ENCODE peak calls at places on chromosome 9, in eight cellular contexts. One of them, this sample, is unnamed.

GRCh38 chr9:129052592-129052991 is 16.2 kb downstream of the MIGA2 start:
- DNase-seq in NCI-H2171: peak
- DNase-seq in omental fat pad: no peak
- DNase-seq in T-helper 2 cell treated with Interferon-gamma antibody and Interleukin-4, amounts not matched to agents 5 μg/mL and 100 μg/mL, for 36 hours: no peak
- DNase-seq in A549: no peak
- DNase-seq in HEK293T: no peak
- DNase-seq in EH: no peak
- DNase-seq in ELR: no peak
- DNase-seq in this sample: peak

GRCh38 chr9:73200694-73201432 is 49.2 kb downstream of the ANXA1 start:
- DNase-seq in NCI-H2171: peak
- DNase-seq in omental fat pad: no peak
- DNase-seq in T-helper 2 cell treated with Interferon-gamma antibody and Interleukin-4, amounts not matched to agents 5 μg/mL and 100 μg/mL, for 36 hours: no peak
- DNase-seq in A549: no peak
- DNase-seq in HEK293T: peak
- DNase-seq in EH: peak
- DNase-seq in ELR: peak
- DNase-seq in this sample: peak

GRCh38 chr9:114099523-114100270 is 605 bp upstream of the KIF12 start:
- DNase-seq in NCI-H2171: peak
- DNase-seq in omental fat pad: no peak
- DNase-seq in T-helper 2 cell treated with Interferon-gamma antibody and Interleukin-4, amounts not matched to agents 5 μg/mL and 100 μg/mL, for 36 hours: no peak
- DNase-seq in A549: no peak
- DNase-seq in HEK293T: no peak
- DNase-seq in EH: no peak
- DNase-seq in ELR: no peak
- DNase-seq in this sample: no peak

GRCh38 chr9:94991961-94992907 is 265.7 kb downstream of the AOPEP start:
- DNase-seq in NCI-H2171: no peak
- DNase-seq in omental fat pad: no peak
- DNase-seq in T-helper 2 cell treated with Interferon-gamma antibody and Interleukin-4, amounts not matched to agents 5 μg/mL and 100 μg/mL, for 36 hours: no peak
- DNase-seq in A549: no peak
- DNase-seq in HEK293T: no peak
- DNase-seq in EH: no peak
- DNase-seq in ELR: no peak
- DNase-seq in this sample: peak

GRCh38 chr9:106878081-106878837 is 15.3 kb downstream of the ZNF462 start:
- DNase-seq in NCI-H2171: no peak
- DNase-seq in omental fat pad: no peak
- DNase-seq in T-helper 2 cell treated with Interferon-gamma antibody and Interleukin-4, amounts not matched to agents 5 μg/mL and 100 μg/mL, for 36 hours: no peak
- DNase-seq in A549: no peak
- DNase-seq in HEK293T: no peak
- DNase-seq in EH: no peak
- DNase-seq in ELR: no peak
- DNase-seq in this sample: no peak

GRCh38 chr9:104028827-104029226 is 65.3 kb upstream of the SMC2 start:
- DNase-seq in NCI-H2171: no peak
- DNase-seq in omental fat pad: no peak
- DNase-seq in T-helper 2 cell treated with Interferon-gamma antibody and Interleukin-4, amounts not matched to agents 5 μg/mL and 100 μg/mL, for 36 hours: peak
- DNase-seq in A549: no peak
- DNase-seq in HEK293T: no peak
- DNase-seq in EH: no peak
- DNase-seq in ELR: no peak
- DNase-seq in this sample: no peak

GRCh38 chr9:105176194-105176593 is 68.3 kb upstream of the SLC44A1 start:
- DNase-seq in NCI-H2171: no peak
- DNase-seq in omental fat pad: no peak
- DNase-seq in T-helper 2 cell treated with Interferon-gamma antibody and Interleukin-4, amounts not matched to agents 5 μg/mL and 100 μg/mL, for 36 hours: no peak
- DNase-seq in A549: no peak
- DNase-seq in HEK293T: no peak
- DNase-seq in EH: no peak
- DNase-seq in ELR: no peak
- DNase-seq in this sample: no peak

GRCh38 chr9:137428311-137428630 is 5.1 kb downstream of the NOXA1 start:
- DNase-seq in NCI-H2171: no peak
- DNase-seq in omental fat pad: no peak
- DNase-seq in T-helper 2 cell treated with Interferon-gamma antibody and Interleukin-4, amounts not matched to agents 5 μg/mL and 100 μg/mL, for 36 hours: no peak
- DNase-seq in A549: no peak
- DNase-seq in HEK293T: no peak
- DNase-seq in EH: no peak
- DNase-seq in ELR: no peak
- DNase-seq in this sample: no peak

GRCh38 chr9:137353223-137354152 is 51.4 kb upstream of the NRARP start:
- DNase-seq in NCI-H2171: no peak
- DNase-seq in omental fat pad: no peak
- DNase-seq in T-helper 2 cell treated with Interferon-gamma antibody and Interleukin-4, amounts not matched to agents 5 μg/mL and 100 μg/mL, for 36 hours: no peak
- DNase-seq in A549: no peak
- DNase-seq in HEK293T: no peak
- DNase-seq in EH: no peak
- DNase-seq in ELR: no peak
- DNase-seq in this sample: no peak

GRCh38 chr9:109681301-109681700 is 98.7 kb upstream of the PALM2AKAP2 start:
- DNase-seq in NCI-H2171: no peak
- DNase-seq in omental fat pad: no peak
- DNase-seq in T-helper 2 cell treated with Interferon-gamma antibody and Interleukin-4, amounts not matched to agents 5 μg/mL and 100 μg/mL, for 36 hours: no peak
- DNase-seq in A549: no peak
- DNase-seq in HEK293T: no peak
- DNase-seq in EH: no peak
- DNase-seq in ELR: no peak
- DNase-seq in this sample: no peak

GRCh38 chr9:130699047-130699446 is 5.5 kb downstream of the EXOSC2 start:
- DNase-seq in NCI-H2171: no peak
- DNase-seq in omental fat pad: no peak
- DNase-seq in T-helper 2 cell treated with Interferon-gamma antibody and Interleukin-4, amounts not matched to agents 5 μg/mL and 100 μg/mL, for 36 hours: no peak
- DNase-seq in A549: no peak
- DNase-seq in HEK293T: no peak
- DNase-seq in EH: no peak
- DNase-seq in ELR: no peak
- DNase-seq in this sample: no peak

GRCh38 chr9:133205996-133206931 is 2.8 kb downstream of the OBP2B start:
- DNase-seq in NCI-H2171: no peak
- DNase-seq in omental fat pad: no peak
- DNase-seq in T-helper 2 cell treated with Interferon-gamma antibody and Interleukin-4, amounts not matched to agents 5 μg/mL and 100 μg/mL, for 36 hours: no peak
- DNase-seq in A549: no peak
- DNase-seq in HEK293T: no peak
- DNase-seq in EH: no peak
- DNase-seq in ELR: no peak
- DNase-seq in this sample: no peak

GRCh38 chr9:16267336-16268036 is 603.0 kb downstream of the BNC2 start:
- DNase-seq in NCI-H2171: no peak
- DNase-seq in omental fat pad: no peak
- DNase-seq in T-helper 2 cell treated with Interferon-gamma antibody and Interleukin-4, amounts not matched to agents 5 μg/mL and 100 μg/mL, for 36 hours: no peak
- DNase-seq in A549: no peak
- DNase-seq in HEK293T: no peak
- DNase-seq in EH: peak
- DNase-seq in ELR: peak
- DNase-seq in this sample: peak

GRCh38 chr9:16885896-16886295 is 15.4 kb upstream of the BNC2 start:
- DNase-seq in NCI-H2171: no peak
- DNase-seq in omental fat pad: no peak
- DNase-seq in T-helper 2 cell treated with Interferon-gamma antibody and Interleukin-4, amounts not matched to agents 5 μg/mL and 100 μg/mL, for 36 hours: no peak
- DNase-seq in A549: no peak
- DNase-seq in HEK293T: no peak
- DNase-seq in EH: no peak
- DNase-seq in ELR: no peak
- DNase-seq in this sample: peak

GRCh38 chr9:74304598-74304997 is 192.5 kb upstream of the RORB start:
- DNase-seq in NCI-H2171: no peak
- DNase-seq in omental fat pad: no peak
- DNase-seq in T-helper 2 cell treated with Interferon-gamma antibody and Interleukin-4, amounts not matched to agents 5 μg/mL and 100 μg/mL, for 36 hours: no peak
- DNase-seq in A549: no peak
- DNase-seq in HEK293T: no peak
- DNase-seq in EH: no peak
- DNase-seq in ELR: no peak
- DNase-seq in this sample: no peak

GRCh38 chr9:87896891-87897290 is 14.2 kb downstream of the SPATA31E1 start:
- DNase-seq in NCI-H2171: no peak
- DNase-seq in omental fat pad: no peak
- DNase-seq in T-helper 2 cell treated with Interferon-gamma antibody and Interleukin-4, amounts not matched to agents 5 μg/mL and 100 μg/mL, for 36 hours: no peak
- DNase-seq in A549: no peak
- DNase-seq in HEK293T: peak
- DNase-seq in EH: no peak
- DNase-seq in ELR: no peak
- DNase-seq in this sample: no peak

GRCh38 chr9:68698943-68699509 is 6.0 kb upstream of the PIP5K1B start:
- DNase-seq in NCI-H2171: no peak
- DNase-seq in omental fat pad: no peak
- DNase-seq in T-helper 2 cell treated with Interferon-gamma antibody and Interleukin-4, amounts not matched to agents 5 μg/mL and 100 μg/mL, for 36 hours: no peak
- DNase-seq in A549: no peak
- DNase-seq in HEK293T: no peak
- DNase-seq in EH: no peak
- DNase-seq in ELR: no peak
- DNase-seq in this sample: no peak

GRCh38 chr9:137055385-137056364 is 1.8 kb upstream of the ENTPD2 start:
- DNase-seq in NCI-H2171: no peak
- DNase-seq in omental fat pad: no peak
- DNase-seq in T-helper 2 cell treated with Interferon-gamma antibody and Interleukin-4, amounts not matched to agents 5 μg/mL and 100 μg/mL, for 36 hours: no peak
- DNase-seq in A549: peak
- DNase-seq in HEK293T: no peak
- DNase-seq in EH: peak
- DNase-seq in ELR: no peak
- DNase-seq in this sample: no peak